ENCODE peak calls at places on chromosomes 1 and 21, in six cellular contexts. L is H54, A is HTR-8/SVneo, X is NCI-H2081, G is pulmonary artery endothelial cell, Z is heart right ventricle. E is an unnamed sample.
A peak's percentile ranks its signal among the peaks of the same experiment; 100 is the strongest.

GRCh38 chr21:17270234-17270633 is 242.6 kb upstream of the CXADR start:
- DNase-seq in L (peak; percentile 21), A (peak; percentile 41), X (peak; percentile 12), G (no peak), Z (no peak), E (no peak)

GRCh38 chr1:55277377-55278130 is 62.4 kb upstream of the USP24 start:
- DNase-seq in L (peak; percentile 48), A (peak; percentile 73), X (peak; percentile 69), G (peak; percentile 33), Z (peak; percentile 77), E (peak; percentile 30)

GRCh38 chr1:171142081-171142450 is 43.0 kb upstream of the FMO2 start:
- DNase-seq in L (no peak), A (no peak), X (no peak), G (peak; percentile 40), Z (peak; percentile 29), E (no peak)

GRCh38 chr1:61828814-61829213 is 86.5 kb downstream of the PATJ start:
- DNase-seq in L (no peak), A (no peak), X (no peak), G (peak; percentile 67), Z (no peak), E (no peak)

GRCh38 chr1:40899230-40899870 is 37.2 kb upstream of the CITED4 start:
- DNase-seq in L (no peak), A (no peak), X (no peak), G (no peak), Z (no peak), E (peak; percentile 100)

GRCh38 chr1:247077768-247078314 is 770 bp downstream of the ZNF670 start:
- DNase-seq in L (no peak), A (no peak), X (no peak), G (no peak), Z (no peak), E (no peak)

GRCh38 chr1:9302745-9303524 is 10.2 kb downstream of the SPSB1 start:
- DNase-seq in L (peak; percentile 47), A (peak; percentile 67), X (no peak), G (no peak), Z (no peak), E (no peak)

GRCh38 chr1:185860876-185861275 is 126.7 kb downstream of the HMCN1 start:
- DNase-seq in L (no peak), A (no peak), X (no peak), G (no peak), Z (no peak), E (no peak)

E was measured in keratinocyte.